ENCODE peak calls at places on chromosome 4, in five cellular contexts. E is AML-193, Q is HFF-Myc, G is memory B cell, J is substantia nigra. D is an unnamed sample.

GRCh38 chr4:114136067-114136466 is 156.6 kb upstream of the ARSJ start:
- DNase-seq in G (no peak), Q (no peak), E (no peak), J (no peak), D (no peak)

GRCh38 chr4:105471566-105472176 is 2.2 kb downstream of the PPA2 start:
- DNase-seq in E (peak), Q (peak), G (peak), J (peak), D (peak)

GRCh38 chr4:186081202-186081807 is 12.3 kb downstream of the TLR3 start:
- DNase-seq in E (no peak), Q (no peak), J (no peak), G (no peak), D (no peak)

GRCh38 chr4:182717788-182718583 is 199.2 kb downstream of the DCTD start:
- DNase-seq in J (no peak), G (no peak), E (no peak), Q (no peak), D (no peak)

GRCh38 chr4:139833131-139833930 is 167.7 kb downstream of the MGST2 start:
- DNase-seq in Q (no peak), J (no peak), G (no peak), E (no peak), D (no peak)

GRCh38 chr4:4981427-4981826 is 37.8 kb downstream of the CYTL1 start:
- DNase-seq in G (no peak), Q (no peak), J (no peak), E (no peak), D (no peak)

GRCh38 chr4:141246683-141247429 is 26.2 kb downstream of the ZNF330 start:
- DNase-seq in J (no peak), Q (no peak), E (no peak), G (no peak), D (no peak)

GRCh38 chr4:168291242-168291641 is 27.3 kb downstream of the DDX60 start:
- DNase-seq in G (no peak), E (no peak), Q (no peak), J (no peak), D (no peak)

GRCh38 chr4:150078996-150079581 is 844 bp downstream of the DCLK2 start:
- DNase-seq in E (no peak), J (peak), G (peak), Q (no peak), D (no peak)

GRCh38 chr4:186726440-186727148 is 2.9 kb upstream of the FAT1 start:
- DNase-seq in E (no peak), Q (no peak), G (no peak), J (peak), D (no peak)

GRCh38 chr4:80407246-80407645 is 71.7 kb downstream of the CFAP299 start:
- DNase-seq in J (no peak), E (no peak), Q (peak), G (no peak), D (no peak)

GRCh38 chr4:101813604-101814003 is 23.1 kb downstream of the BANK1 start:
- DNase-seq in Q (no peak), J (no peak), E (no peak), G (peak), D (no peak)

GRCh38 chr4:42871685-42872271 is 20.7 kb upstream of the GRXCR1 start:
- DNase-seq in G (no peak), Q (no peak), J (no peak), E (no peak), D (no peak)

GRCh38 chr4:39320381-39321115 is 45.6 kb downstream of the RFC1 start:
- DNase-seq in G (no peak), E (no peak), J (no peak), Q (no peak), D (no peak)

GRCh38 chr4:39825090-39825489 is 127.2 kb downstream of the UBE2K start:
- DNase-seq in G (no peak), Q (no peak), E (no peak), J (no peak), D (no peak)

GRCh38 chr4:14087459-14087858 is 459.9 kb upstream of the BOD1L1 start:
- DNase-seq in G (no peak), Q (no peak), E (no peak), J (no peak), D (no peak)

GRCh38 chr4:158350161-158350560 is 139.9 kb downstream of the TMEM144 start:
- DNase-seq in G (no peak), Q (no peak), E (no peak), J (no peak), D (no peak)

GRCh38 chr4:140743194-140743931 is 12.8 kb downstream of the TBC1D9 start:
- DNase-seq in J (no peak), E (no peak), G (peak), Q (no peak), D (no peak)

GRCh38 chr4:135316266-135316779 is 1114.7 kb upstream of the PABPC4L start:
- DNase-seq in J (no peak), E (no peak), G (no peak), Q (no peak), D (no peak)

GRCh38 chr4:39042365-39042764 is 10.2 kb upstream of the TMEM156 start:
- DNase-seq in Q (no peak), G (no peak), J (peak), E (no peak), D (no peak)

GRCh38 chr4:73127839-73128448 is 58.4 kb upstream of the COX18 start:
- DNase-seq in Q (no peak), J (peak), E (no peak), G (no peak), D (no peak)

GRCh38 chr4:123477804-123478209 is 81.2 kb downstream of the SPRY1 start:
- DNase-seq in G (no peak), Q (no peak), E (peak), J (no peak), D (no peak)

GRCh38 chr4:33052241-33052640 is 2332.1 kb downstream of the PCDH7 start:
- DNase-seq in E (no peak), J (no peak), G (no peak), Q (no peak), D (no peak)

D was measured in pulmonary artery endothelial cell.